ENCODE peak calls at places on chromosomes 16 and 17, in seven cellular contexts. S is IMR-90, U is fibroblast of lung, V is esophagus muscularis mucosa, B is H1, I is cardiac muscle cell, F is heart left ventricle. O is an unnamed sample.
A peak's percentile ranks its signal among the peaks of the same experiment; 100 is the strongest.

GRCh38 chr17:62674841-62675240 is 47.4 kb downstream of the MRC2 start:
- DNase-seq in V (no peak), B (no peak), I (no peak), S (no peak), U (no peak), F (no peak), O (no peak)

GRCh38 chr17:78805301-78805700 is 23.2 kb upstream of the CYTH1 start:
- DNase-seq in S (no peak), V (no peak), I (no peak), B (no peak), F (no peak), U (no peak), O (no peak)

GRCh38 chr17:37446027-37446426 is 39.3 kb downstream of the TADA2A start:
- DNase-seq in I (no peak), U (no peak), S (no peak), B (no peak), F (no peak), V (no peak), O (no peak)

GRCh38 chr17:68790931-68791330 is 164.3 kb downstream of the ABCA8 start:
- DNase-seq in V (no peak), I (no peak), U (no peak), B (no peak), S (no peak), F (peak; percentile 44), O (no peak)

GRCh38 chr16:53672461-53672860 is 31.2 kb downstream of the RPGRIP1L start:
- DNase-seq in V (no peak), I (no peak), U (no peak), S (no peak), B (no peak), F (no peak), O (no peak)

GRCh38 chr16:4696172-4696904 is 3.0 kb downstream of the NUDT16L1 start:
- DNase-seq in F (no peak), S (no peak), U (no peak), V (no peak), I (no peak), B (no peak), O (no peak)

GRCh38 chr16:66549284-66550131 is at the start of gene TK2:
- DNase-seq in B (peak; percentile 80), F (peak; percentile 73), S (peak; percentile 72), U (peak; percentile 79), V (no peak), I (peak; percentile 78), O (peak; percentile 73)

GRCh38 chr16:20004931-20005330 is 68.8 kb downstream of the GPR139 start:
- DNase-seq in U (no peak), F (no peak), B (no peak), S (no peak), V (no peak), I (no peak), O (no peak)

GRCh38 chr16:85395207-85395912 is 217.8 kb upstream of the GSE1 start:
- DNase-seq in U (peak; percentile 98), B (peak; percentile 49), V (no peak), I (peak; percentile 47), S (peak; percentile 98), F (peak; percentile 71), O (no peak)

GRCh38 chr16:83549836-83550569 is 257.8 kb upstream of the HSBP1 start:
- DNase-seq in F (no peak), V (no peak), U (no peak), S (no peak), I (no peak), B (no peak), O (no peak)

GRCh38 chr16:88591577-88592021 is 21.4 kb downstream of the ZC3H18 start:
- DNase-seq in F (peak; percentile 24), V (peak; percentile 93), B (no peak), S (peak; percentile 8), I (no peak), U (no peak), O (peak; percentile 28)

GRCh38 chr17:79777166-79777843 is 643 bp upstream of the CBX2 start:
- DNase-seq in B (peak; percentile 87), S (peak; percentile 32), V (no peak), F (peak; percentile 82), U (peak; percentile 67), I (peak; percentile 58), O (peak; percentile 46)

GRCh38 chr16:89450537-89450936 is 39.8 kb downstream of the ANKRD11 start:
- DNase-seq in S (no peak), I (no peak), V (no peak), B (no peak), F (no peak), U (no peak), O (no peak)

GRCh38 chr17:83053021-83053778 is 26.2 kb upstream of the METRNL start:
- DNase-seq in I (no peak), U (peak; percentile 27), B (peak; percentile 46), S (peak; percentile 30), V (no peak), F (peak; percentile 15), O (no peak)

GRCh38 chr17:7593296-7593695 is 3.4 kb upstream of the SOX15 start:
- DNase-seq in S (no peak), B (no peak), F (no peak), V (no peak), I (no peak), U (no peak), O (no peak)
- H3K36me3 ChIP-seq in S (peaks cover 62% of the 10 kb centered on the region), B (peaks cover 17% of the 10 kb centered on the region), F (peaks cover 30% of the 10 kb centered on the region), V (peaks cover 73% of the 10 kb centered on the region), I (peaks cover 51% of the 10 kb centered on the region), U (peaks cover 36% of the 10 kb centered on the region), O (peaks cover 36% of the 10 kb centered on the region)

GRCh38 chr16:25107466-25107792 is 4.1 kb upstream of the LCMT1 start:
- DNase-seq in I (no peak), V (no peak), S (no peak), U (no peak), B (no peak), F (no peak), O (no peak)

GRCh38 chr16:25106567-25107465 is 4.7 kb upstream of the LCMT1 start:
- DNase-seq in V (peak; percentile 99), I (peak; percentile 96), S (peak; percentile 77), B (peak; percentile 96), F (peak; percentile 96), U (peak; percentile 88), O (peak; percentile 87)

GRCh38 chr16:25109643-25110042 is 1.9 kb upstream of the LCMT1 start:
- DNase-seq in V (no peak), U (peak; percentile 91), S (peak; percentile 98), I (no peak), B (no peak), F (peak; percentile 64), O (no peak)

GRCh38 chr16:25110392-25110947 is 1.1 kb upstream of the LCMT1 start:
- DNase-seq in I (no peak), F (no peak), U (peak; percentile 9), V (no peak), S (no peak), B (no peak), O (no peak)

GRCh38 chr16:25108054-25108453 is 3.5 kb upstream of the LCMT1 start:
- DNase-seq in V (no peak), U (no peak), F (no peak), I (no peak), S (no peak), B (peak; percentile 50), O (peak; percentile 46)
- TF ChIP-seq CTCF in V (no peak), U (no peak), F (no peak), I (no peak), S (no peak), B (peak; percentile 27), O (peak; percentile 43)

DNA sequence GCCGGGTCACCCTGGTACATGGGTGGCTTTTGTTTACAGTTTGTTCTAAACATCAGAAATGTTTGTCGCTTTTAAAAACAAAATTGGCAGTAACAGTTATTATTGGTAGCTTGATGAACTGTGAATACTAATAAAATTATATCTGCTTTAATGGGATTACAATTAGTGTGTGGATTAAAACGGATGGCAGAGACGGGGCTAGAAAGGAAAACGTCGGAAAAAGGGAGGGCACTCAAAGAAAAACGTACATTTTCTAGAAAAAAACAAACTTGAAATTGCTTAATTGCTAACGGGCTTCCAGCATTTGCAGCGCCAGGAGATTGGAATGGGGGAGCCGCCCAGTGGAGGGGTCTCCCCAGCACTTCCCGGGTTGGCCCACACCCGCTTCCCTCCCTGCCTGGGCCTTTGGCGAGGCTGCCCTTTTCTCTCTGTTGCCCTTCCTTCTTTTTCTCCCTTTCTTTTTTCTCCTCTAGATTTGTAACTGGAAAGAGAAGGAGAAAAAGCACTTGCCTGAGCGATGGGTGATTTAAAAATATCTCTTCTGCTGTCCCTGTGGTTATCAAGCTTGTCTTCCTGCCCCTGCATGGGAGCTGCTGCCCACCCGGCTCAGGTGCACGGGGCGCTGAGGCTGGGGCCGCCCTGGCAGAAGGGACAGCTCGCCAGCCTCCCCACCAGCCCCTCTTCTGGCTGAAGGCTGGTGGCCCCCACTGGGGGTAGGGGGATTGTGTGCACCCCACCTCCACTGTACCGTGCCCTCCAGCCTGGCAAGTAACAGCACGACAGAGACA is 5.9 kb downstream of the BAHCC1 start:
- DNase-seq in V (no peak), S (no peak), F (no peak), B (no peak), U (peak; percentile 71), I (no peak), O (no peak)
- H3K27me3 ChIP-seq in V (no peaks in the 10 kb centered on the region), S (no peaks in the 10 kb centered on the region), F (no peaks in the 10 kb centered on the region), B (peaks cover 59% of the 10 kb centered on the region), U (no peaks in the 10 kb centered on the region), I (no peaks in the 10 kb centered on the region), O (no peaks in the 10 kb centered on the region)

DNA sequence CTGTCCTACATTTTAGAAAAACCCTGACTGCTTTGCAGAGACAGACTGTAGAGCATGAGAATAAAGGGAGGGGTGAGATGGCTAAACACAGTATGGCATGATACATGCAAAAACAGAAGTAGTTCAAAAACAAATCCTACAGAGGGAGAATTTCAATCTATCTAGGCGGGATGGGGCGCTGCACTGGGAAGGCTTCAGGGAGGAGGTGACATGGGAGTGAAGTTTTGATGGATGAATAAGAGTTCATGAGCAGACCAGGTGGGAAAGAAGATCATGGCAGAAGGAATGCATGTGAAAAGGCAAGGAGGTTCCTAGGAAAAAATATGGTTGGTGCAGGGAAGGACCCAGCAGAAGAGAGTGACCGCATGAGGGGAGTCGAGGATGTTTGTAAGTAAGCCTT is 19.2 kb downstream of the HS3ST3B1 start:
- DNase-seq in I (no peak), S (no peak), F (no peak), U (no peak), B (no peak), V (no peak), O (no peak)
- H3K36me3 ChIP-seq in I (no peaks in the 10 kb centered on the region), S (peaks cover 2% of the 10 kb centered on the region), F (no peaks in the 10 kb centered on the region), U (no peaks in the 10 kb centered on the region), B (no peaks in the 10 kb centered on the region), V (no peaks in the 10 kb centered on the region), O (no peaks in the 10 kb centered on the region)

O was measured in GM06990.